ENCODE peak calls at places on chromosome 3, in six cellular contexts. Y is stimulated activated CD8-positive, alpha-beta memory T cell treated with anti-CD3 and anti-CD28 coated beads, Interleukin-7, amount 100 ng/mL, for 24 hours; H is frontal cortex; L is T-helper 9 cell; V is stomach; X is NCI-H460. I is an unnamed sample.
A peak's percentile ranks its signal among the peaks of the same experiment; 100 is the strongest.

GRCh38 chr3:196537319-196537984 is 22.3 kb upstream of the SMCO1 start:
- DNase-seq in Y (peak; percentile 55), H (peak; percentile 42), L (peak; percentile 74), V (peak; percentile 52), X (no peak), I (no peak)

GRCh38 chr3:139935071-139935865 is at the start of gene CLSTN2:
- DNase-seq in Y (no peak), H (peak; percentile 80), L (no peak), V (peak; percentile 38), X (no peak), I (peak; percentile 31)

GRCh38 chr3:186854954-186855353 is 12.4 kb downstream of the ADIPOQ start:
- DNase-seq in Y (no peak), H (no peak), L (no peak), V (no peak), X (no peak), I (no peak)

GRCh38 chr3:9664119-9664751 is 14.9 kb downstream of the MTMR14 start:
- DNase-seq in Y (no peak), H (no peak), L (no peak), V (no peak), X (no peak), I (no peak)

GRCh38 chr3:113626513-113627371 is 69.7 kb downstream of the USF3 start:
- DNase-seq in Y (no peak), H (peak; percentile 66), L (no peak), V (peak; percentile 44), X (peak; percentile 54), I (peak; percentile 72)

GRCh38 chr3:169699070-169699469 is 35.6 kb upstream of the MECOM start:
- DNase-seq in Y (no peak), H (no peak), L (no peak), V (no peak), X (no peak), I (no peak)

GRCh38 chr3:157070600-157070999 is 89.3 kb downstream of the CCNL1 start:
- DNase-seq in Y (no peak), H (no peak), L (no peak), V (no peak), X (no peak), I (no peak)

GRCh38 chr3:156477306-156477705 is 77.6 kb downstream of the SSR3 start:
- DNase-seq in Y (no peak), H (no peak), L (no peak), V (no peak), X (no peak), I (no peak)

GRCh38 chr3:101466465-101467309 is 46.3 kb downstream of the SENP7 start:
- DNase-seq in Y (no peak), H (no peak), L (no peak), V (peak; percentile 45), X (no peak), I (peak; percentile 21)

GRCh38 chr3:113142476-113142875 is 68.9 kb upstream of the BOC start:
- DNase-seq in Y (no peak), H (no peak), L (no peak), V (no peak), X (no peak), I (no peak)

GRCh38 chr3:151835751-151836550 is 22.0 kb downstream of the AADAC start:
- DNase-seq in Y (no peak), H (no peak), L (no peak), V (no peak), X (no peak), I (peak; percentile 41)

GRCh38 chr3:55538158-55538557 is 51.1 kb upstream of the WNT5A start:
- DNase-seq in Y (no peak), H (no peak), L (no peak), V (no peak), X (no peak), I (no peak)

GRCh38 chr3:56357266-56357665 is 111.0 kb downstream of the ERC2 start:
- DNase-seq in Y (no peak), H (no peak), L (no peak), V (no peak), X (no peak), I (no peak)

GRCh38 chr3:127213381-127213918 is 20.5 kb downstream of the PRR23E start:
- DNase-seq in Y (no peak), H (no peak), L (no peak), V (no peak), X (no peak), I (no peak)

GRCh38 chr3:111861396-111861795 is 2.3 kb downstream of the PHLDB2 start:
- DNase-seq in Y (no peak), H (no peak), L (no peak), V (no peak), X (no peak), I (no peak)

GRCh38 chr3:104526901-104527401 is 839.8 kb upstream of the ALCAM start:
- DNase-seq in Y (no peak), H (no peak), L (no peak), V (no peak), X (no peak), I (no peak)

GRCh38 chr3:31232049-31233040 is 300.4 kb upstream of the STT3B start:
- DNase-seq in Y (no peak), H (no peak), L (no peak), V (no peak), X (no peak), I (no peak)

GRCh38 chr3:72155391-72156064 is 370.6 kb upstream of the PROK2 start:
- DNase-seq in Y (no peak), H (peak; percentile 44), L (no peak), V (peak; percentile 37), X (no peak), I (peak; percentile 41)

GRCh38 chr3:42214565-42215283 is 51.3 kb downstream of the CCK start:
- DNase-seq in Y (no peak), H (no peak), L (no peak), V (no peak), X (no peak), I (no peak)

GRCh38 chr3:151347432-151347831 is 18.1 kb upstream of the P2RY13 start:
- DNase-seq in Y (no peak), H (no peak), L (no peak), V (no peak), X (no peak), I (no peak)

GRCh38 chr3:172658344-172659245 is 52.3 kb downstream of the NCEH1 start:
- DNase-seq in Y (no peak), H (no peak), L (no peak), V (no peak), X (peak; percentile 48), I (peak; percentile 92)

I was measured in A549.